ENCODE peak calls at places on chromosomes 4 and X, in six cellular contexts. O is H1, S is prostate gland, B is SK-N-SH, R is cardiac muscle cell, I is uterus. Q is an unnamed sample.

GRCh38 chrX:41808042-41808441 is 84.1 kb downstream of the GPR82 start:
- DNase-seq in O (no peak), S (no peak), B (no peak), R (no peak), I (no peak), Q (no peak)

GRCh38 chr4:77488882-77489281 is 116.7 kb upstream of the CXCL13 start:
- DNase-seq in O (no peak), S (no peak), B (no peak), R (no peak), I (no peak), Q (no peak)

GRCh38 chrX:67614414-67614813 is 70.6 kb downstream of the AR start:
- DNase-seq in O (no peak), S (no peak), B (no peak), R (no peak), I (no peak), Q (no peak)

GRCh38 chr4:151429957-151430548 is 21.1 kb downstream of the FHIP1A start:
- DNase-seq in O (no peak), S (no peak), B (no peak), R (peak; percentile 18), I (no peak), Q (no peak)

GRCh38 chr4:103136671-103137445 is 37.2 kb upstream of the BDH2 start:
- DNase-seq in O (no peak), S (no peak), B (no peak), R (no peak), I (no peak), Q (no peak)

GRCh38 chr4:113636877-113637276 is 124.7 kb downstream of the CAMK2D start:
- DNase-seq in O (no peak), S (no peak), B (no peak), R (no peak), I (no peak), Q (no peak)

GRCh38 chr4:86935499-86935832 is 655 bp downstream of the AFF1 start:
- DNase-seq in O (no peak), S (peak; percentile 30), B (peak; percentile 42), R (peak; percentile 47), I (peak; percentile 62), Q (peak; percentile 81)

GRCh38 chr4:86443495-86443894 is 83.6 kb upstream of the MAPK10 start:
- DNase-seq in O (no peak), S (peak; percentile 24), B (no peak), R (no peak), I (no peak), Q (no peak)

GRCh38 chr4:1371151-1371830 is 24.3 kb downstream of the UVSSA start:
- DNase-seq in O (no peak), S (no peak), B (no peak), R (no peak), I (no peak), Q (no peak)

GRCh38 chr4:36402008-36402758 is 120.8 kb downstream of the DTHD1 start:
- DNase-seq in O (no peak), S (no peak), B (no peak), R (no peak), I (no peak), Q (no peak)

GRCh38 chrX:72478853-72479252 is 93.8 kb downstream of the HDAC8 start:
- DNase-seq in O (no peak), S (no peak), B (no peak), R (no peak), I (no peak), Q (no peak)

GRCh38 chr4:153511104-153511503 is 44.9 kb downstream of the TMEM131L start:
- DNase-seq in O (no peak), S (no peak), B (no peak), R (no peak), I (no peak), Q (no peak)

GRCh38 chr4:33316033-33316432 is 2595.9 kb downstream of the PCDH7 start:
- DNase-seq in O (no peak), S (no peak), B (no peak), R (no peak), I (no peak), Q (no peak)

GRCh38 chr4:177251237-177251636 is 58.4 kb upstream of the NEIL3 start:
- DNase-seq in O (no peak), S (no peak), B (no peak), R (no peak), I (no peak), Q (no peak)

GRCh38 chr4:2332976-2333319 is 71.0 kb upstream of the MXD4 start:
- DNase-seq in O (no peak), S (no peak), B (peak; percentile 31), R (no peak), I (no peak), Q (no peak)

GRCh38 chrX:47366051-47366722 is 4.2 kb upstream of the ZNF157 start:
- DNase-seq in O (peak; percentile 46), S (peak; percentile 14), B (peak; percentile 70), R (peak; percentile 79), I (peak; percentile 68), Q (peak; percentile 73)

DNA sequence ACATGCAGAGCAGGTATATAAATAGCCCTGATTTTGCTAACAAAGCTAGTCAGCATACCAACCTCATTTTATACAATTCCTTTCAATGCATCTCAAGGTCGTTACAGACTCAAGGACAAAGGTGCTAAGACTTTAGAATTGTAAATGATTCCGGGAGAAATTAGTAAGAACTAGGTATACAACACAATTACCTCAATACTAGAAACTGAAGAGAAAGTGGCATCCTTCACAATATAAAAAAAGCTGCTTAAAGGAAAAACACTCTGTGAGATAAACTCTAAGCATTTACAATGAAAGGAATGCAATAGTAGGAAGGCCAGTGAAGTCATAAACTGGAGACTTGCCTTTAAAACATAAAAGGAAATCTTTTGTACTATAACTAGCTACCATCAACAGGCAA is 11.9 kb downstream of the TNMD start:
- DNase-seq in O (no peak), S (no peak), B (no peak), R (peak; percentile 35), I (no peak), Q (no peak)
- H3K27ac ChIP-seq in O (no peak overlapping the region), S (no peak overlapping the region), B (no peak overlapping the region), R (peak overlapping the region; percentile 3), I (no peak overlapping the region), Q (no peak overlapping the region)

DNA sequence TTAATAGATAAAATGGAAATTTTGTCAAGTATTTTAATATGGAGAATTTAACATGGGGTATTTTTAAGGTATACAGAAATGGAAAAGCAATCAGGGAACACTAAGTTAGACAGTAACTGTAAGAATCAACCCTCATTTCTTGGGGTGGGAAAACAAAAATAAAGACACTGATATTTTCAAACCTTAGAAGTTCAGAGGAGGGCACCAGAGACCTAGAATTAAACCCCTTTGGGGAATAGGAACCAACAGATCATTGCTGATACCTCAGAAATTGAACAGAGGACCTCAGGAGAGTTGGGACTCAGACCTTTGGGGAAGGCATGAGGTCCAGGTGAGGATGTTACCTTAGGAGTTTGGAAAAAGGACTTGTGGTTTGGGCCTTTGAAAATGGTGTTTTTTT is 435.6 kb downstream of the TMA16 start:
- DNase-seq in O (no peak), S (no peak), B (no peak), R (no peak), I (no peak), Q (no peak)
- TF ChIP-seq CTCF in O (no peak), S (no peak), B (no peak), R (no peak), I (no peak), Q (no peak)

DNA sequence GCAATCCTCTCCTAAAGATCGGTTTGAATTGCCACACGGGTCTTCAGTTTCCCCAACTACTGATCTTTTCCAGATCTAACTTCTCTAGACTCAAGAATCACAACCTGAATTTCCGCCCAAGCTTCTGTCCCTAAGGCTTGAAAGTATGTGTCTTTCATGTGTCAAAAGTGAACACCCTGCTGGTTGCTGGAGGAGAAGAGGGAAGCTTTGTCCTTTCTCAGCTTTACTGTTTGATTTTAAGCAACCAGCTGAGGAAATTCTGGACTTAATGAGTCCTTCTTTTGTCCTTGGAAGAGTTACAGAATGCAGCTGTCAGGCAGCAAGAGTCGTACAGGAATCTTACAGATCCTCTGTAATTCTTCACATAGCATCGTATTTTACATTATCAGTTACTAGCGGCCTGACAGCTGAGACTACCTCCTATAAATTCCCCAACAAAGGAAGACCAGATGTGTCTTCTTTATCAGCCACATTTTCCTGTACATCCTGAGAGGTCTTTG is 93.7 kb downstream of the INPP4B start:
- DNase-seq in O (no peak), S (no peak), B (no peak), R (no peak), I (no peak), Q (no peak)
- H3K4me3 ChIP-seq in O (no peak overlapping the region), S (no peak overlapping the region), B (no peak overlapping the region), R (no peak overlapping the region), I (no peak overlapping the region), Q (no peak overlapping the region)

DNA sequence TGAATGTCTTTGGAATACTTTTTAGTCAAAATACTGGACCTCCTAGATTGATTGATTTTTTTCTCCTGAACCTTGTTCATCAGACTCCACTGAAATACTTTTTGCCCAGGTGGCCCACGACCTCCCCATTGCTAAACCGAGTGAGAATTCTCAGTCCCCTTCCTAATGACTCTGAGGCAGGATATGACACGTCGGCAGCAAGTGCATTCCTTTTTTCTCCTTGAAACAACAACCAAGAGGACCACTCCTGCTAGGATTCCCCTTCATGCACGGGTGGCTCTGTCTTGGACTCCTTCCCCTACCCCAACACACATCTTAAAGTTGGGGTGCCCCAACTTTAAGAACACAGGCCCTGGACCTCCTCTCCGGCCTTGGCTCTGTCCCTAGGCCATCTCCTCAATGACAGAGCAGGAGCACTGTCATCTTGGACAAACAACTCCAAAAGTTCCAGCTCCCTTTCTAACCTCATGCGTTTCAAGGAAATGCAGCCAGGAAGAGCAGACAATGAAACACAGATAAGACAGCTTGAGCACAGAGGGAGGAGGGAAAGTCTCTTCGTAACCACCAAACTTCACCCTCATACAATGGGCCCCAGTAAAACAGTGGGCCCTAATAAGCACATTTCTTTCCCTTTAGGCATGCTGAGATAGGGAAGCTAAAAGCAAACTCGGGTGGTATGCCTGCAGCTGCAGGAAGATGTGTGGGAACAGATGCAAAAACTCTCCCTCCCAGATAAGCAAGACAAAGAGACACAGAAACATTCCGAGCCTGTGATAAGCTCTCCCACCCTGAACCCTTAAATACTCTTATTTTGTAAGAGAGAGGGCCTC is 33.9 kb downstream of the ZBTB49 start:
- DNase-seq in O (no peak), S (no peak), B (no peak), R (no peak), I (no peak), Q (no peak)
- H3K27ac ChIP-seq in O (peak overlapping the region; percentile 49), S (no peak overlapping the region), B (no peak overlapping the region), R (peak overlapping the region; percentile 76), I (no peak overlapping the region), Q (no peak overlapping the region)

GRCh38 chr4:10753326-10753725 is 68.8 kb upstream of the CLNK start:
- DNase-seq in O (no peak), S (no peak), B (no peak), R (no peak), I (no peak), Q (no peak)
- TF ChIP-seq CTCF in O (no peak), S (no peak), B (no peak), R (no peak), I (no peak), Q (no peak)